ENCODE peak calls at places on chromosomes 7 and 10, in five cellular contexts. C is amniotic stem cell, X is WTC11, T is mucosa of gallbladder, B is T-helper 9 cell. J is an unnamed sample.

GRCh38 chr10:24515481-24515880 is 208.2 kb downstream of the ARHGAP21 start:
- DNase-seq in X (no peak), C (no peak), T (no peak), B (no peak), J (no peak)

GRCh38 chr7:23291957-23292560 is 7.1 kb upstream of the MALSU1 start:
- DNase-seq in X (no peak), C (no peak), B (no peak), T (no peak), J (no peak)

GRCh38 chr10:7818295-7819125 is at the start of gene TAF3:
- DNase-seq in T (peak), C (peak), B (peak), X (peak), J (peak)

GRCh38 chr10:96292971-96293909 is 11.0 kb upstream of the DNTT start:
- DNase-seq in X (no peak), C (peak), T (no peak), B (no peak), J (no peak)

GRCh38 chr10:121595806-121596667 is 2.2 kb downstream of the FGFR2 start:
- DNase-seq in T (no peak), B (no peak), C (no peak), X (peak), J (no peak)

GRCh38 chr7:66255533-66256100 is 50.5 kb downstream of the TPST1 start:
- DNase-seq in X (no peak), C (no peak), T (no peak), B (no peak), J (no peak)

GRCh38 chr10:131915990-131916766 is 15.4 kb downstream of the PPP2R2D start:
- DNase-seq in C (no peak), B (no peak), X (no peak), T (no peak), J (no peak)

GRCh38 chr10:82211331-82211730 is 336.3 kb downstream of the NRG3 start:
- DNase-seq in X (no peak), B (no peak), C (no peak), T (no peak), J (no peak)

GRCh38 chr7:112411186-112411795 is 39.0 kb upstream of the IFRD1 start:
- DNase-seq in X (no peak), C (no peak), B (no peak), T (peak), J (no peak)

GRCh38 chr7:106947244-106947728 is 82.2 kb downstream of the PIK3CG start:
- DNase-seq in C (peak), B (peak), T (peak), X (peak), J (no peak)

GRCh38 chr10:111455776-111456426 is 379.1 kb downstream of the ADRA2A start:
- DNase-seq in C (no peak), B (no peak), X (no peak), T (no peak), J (no peak)

GRCh38 chr10:48518926-48519730 is 85.7 kb downstream of the ARHGAP22 start:
- DNase-seq in X (no peak), C (no peak), T (no peak), B (no peak), J (no peak)

GRCh38 chr7:48643420-48644013 is 280.8 kb upstream of the CDC14C start:
- DNase-seq in T (no peak), C (no peak), B (no peak), X (no peak), J (no peak)

GRCh38 chr7:93249749-93250148 is 17.6 kb downstream of the VPS50 start:
- DNase-seq in X (peak), C (no peak), T (no peak), B (no peak), J (no peak)

GRCh38 chr7:55119571-55119970 is 100.8 kb downstream of the EGFR start:
- DNase-seq in X (no peak), B (no peak), T (no peak), C (no peak), J (no peak)

GRCh38 chr10:118851062-118852035 is 96.6 kb upstream of the CACUL1 start:
- DNase-seq in X (no peak), C (no peak), B (no peak), T (no peak), J (no peak)

GRCh38 chr10:85532821-85533220 is 833.8 kb downstream of the GRID1 start:
- DNase-seq in T (no peak), B (no peak), C (no peak), X (no peak), J (no peak)

GRCh38 chr10:77144664-77145063 is 492.9 kb downstream of the KCNMA1 start:
- DNase-seq in T (no peak), C (no peak), B (no peak), X (no peak), J (no peak)

GRCh38 chr10:104441601-104442000 is 88.0 kb downstream of the CFAP58 start:
- DNase-seq in T (no peak), B (no peak), X (no peak), C (peak), J (no peak)

GRCh38 chr7:92527300-92528187 is 776 bp downstream of the PEX1 start:
- DNase-seq in B (peak), X (peak), C (peak), T (peak), J (peak)

GRCh38 chr7:43328785-43329380 is 216.4 kb downstream of the HECW1 start:
- DNase-seq in X (no peak), T (no peak), B (no peak), C (no peak), J (no peak)

J was measured in T-helper 22 cell.